ENCODE peak calls at places on chromosomes 2 and 18, in seven cellular contexts. One of them, this sample, is unnamed.

GRCh38 chr2:160294339-160294803 is 94.3 kb upstream of the ITGB6 start:
- DNase-seq in activated T-cell treated with anti-CD3 and anti-CD28 coated beads, Interleukin-2, amount 50 U/mL, for 72 hours: peak; percentile 55
- DNase-seq in AG08396: peak; percentile 27
- DNase-seq in D341Med: no peak
- DNase-seq in NCI-H82: no peak
- DNase-seq in frontal cortex: no peak
- DNase-seq in ELR: peak; percentile 88
- DNase-seq in this sample: no peak

GRCh38 chr2:61582191-61582590 is 44.0 kb upstream of the XPO1 start:
- DNase-seq in D341Med: no peak
- DNase-seq in ELR: no peak
- DNase-seq in NCI-H82: no peak
- DNase-seq in frontal cortex: no peak
- DNase-seq in activated T-cell treated with anti-CD3 and anti-CD28 coated beads, Interleukin-2, amount 50 U/mL, for 72 hours: no peak
- DNase-seq in AG08396: no peak
- DNase-seq in this sample: no peak

GRCh38 chr2:239310401-239311061 is 90.3 kb downstream of the HDAC4 start:
- DNase-seq in D341Med: no peak
- DNase-seq in AG08396: no peak
- DNase-seq in ELR: no peak
- DNase-seq in frontal cortex: no peak
- DNase-seq in activated T-cell treated with anti-CD3 and anti-CD28 coated beads, Interleukin-2, amount 50 U/mL, for 72 hours: no peak
- DNase-seq in NCI-H82: no peak
- DNase-seq in this sample: no peak

GRCh38 chr2:11329759-11330158 is 14.7 kb downstream of the ROCK2 start:
- DNase-seq in activated T-cell treated with anti-CD3 and anti-CD28 coated beads, Interleukin-2, amount 50 U/mL, for 72 hours: no peak
- DNase-seq in frontal cortex: no peak
- DNase-seq in D341Med: no peak
- DNase-seq in AG08396: peak; percentile 26
- DNase-seq in NCI-H82: no peak
- DNase-seq in ELR: peak; percentile 70
- DNase-seq in this sample: no peak

GRCh38 chr2:26648516-26648915 is 7.3 kb upstream of the CIB4 start:
- DNase-seq in D341Med: no peak
- DNase-seq in ELR: no peak
- DNase-seq in activated T-cell treated with anti-CD3 and anti-CD28 coated beads, Interleukin-2, amount 50 U/mL, for 72 hours: no peak
- DNase-seq in AG08396: no peak
- DNase-seq in frontal cortex: no peak
- DNase-seq in NCI-H82: no peak
- DNase-seq in this sample: no peak

GRCh38 chr2:9287400-9288059 is 80.9 kb downstream of the ASAP2 start:
- DNase-seq in activated T-cell treated with anti-CD3 and anti-CD28 coated beads, Interleukin-2, amount 50 U/mL, for 72 hours: no peak
- DNase-seq in frontal cortex: no peak
- DNase-seq in AG08396: peak; percentile 92
- DNase-seq in ELR: peak; percentile 99
- DNase-seq in D341Med: no peak
- DNase-seq in NCI-H82: no peak
- DNase-seq in this sample: peak; percentile 54

GRCh38 chr2:160568861-160569260 is 75.3 kb upstream of the RBMS1 start:
- DNase-seq in AG08396: no peak
- DNase-seq in frontal cortex: no peak
- DNase-seq in D341Med: no peak
- DNase-seq in activated T-cell treated with anti-CD3 and anti-CD28 coated beads, Interleukin-2, amount 50 U/mL, for 72 hours: no peak
- DNase-seq in NCI-H82: no peak
- DNase-seq in ELR: no peak
- DNase-seq in this sample: no peak

GRCh38 chr2:168552450-168552856 is 96.4 kb downstream of the CERS6 start:
- DNase-seq in D341Med: no peak
- DNase-seq in AG08396: no peak
- DNase-seq in activated T-cell treated with anti-CD3 and anti-CD28 coated beads, Interleukin-2, amount 50 U/mL, for 72 hours: no peak
- DNase-seq in frontal cortex: no peak
- DNase-seq in ELR: no peak
- DNase-seq in NCI-H82: no peak
- DNase-seq in this sample: no peak

GRCh38 chr18:50142441-50143120 is 52.4 kb downstream of the MYO5B start:
- DNase-seq in frontal cortex: no peak
- DNase-seq in NCI-H82: no peak
- DNase-seq in activated T-cell treated with anti-CD3 and anti-CD28 coated beads, Interleukin-2, amount 50 U/mL, for 72 hours: no peak
- DNase-seq in AG08396: no peak
- DNase-seq in ELR: no peak
- DNase-seq in D341Med: no peak
- DNase-seq in this sample: no peak

GRCh38 chr2:72204782-72205545 is 57.3 kb upstream of the CYP26B1 start:
- DNase-seq in D341Med: no peak
- DNase-seq in frontal cortex: no peak
- DNase-seq in ELR: no peak
- DNase-seq in activated T-cell treated with anti-CD3 and anti-CD28 coated beads, Interleukin-2, amount 50 U/mL, for 72 hours: no peak
- DNase-seq in AG08396: no peak
- DNase-seq in NCI-H82: no peak
- DNase-seq in this sample: no peak

GRCh38 chr2:112547333-112547732 is 5.1 kb downstream of the POLR1B start:
- DNase-seq in ELR: peak; percentile 4
- DNase-seq in activated T-cell treated with anti-CD3 and anti-CD28 coated beads, Interleukin-2, amount 50 U/mL, for 72 hours: no peak
- DNase-seq in AG08396: peak; percentile 18
- DNase-seq in D341Med: no peak
- DNase-seq in frontal cortex: no peak
- DNase-seq in NCI-H82: no peak
- DNase-seq in this sample: no peak

GRCh38 chr2:27765621-27766286 is 5.8 kb upstream of the MRPL33 start:
- DNase-seq in AG08396: peak; percentile 24
- DNase-seq in D341Med: no peak
- DNase-seq in frontal cortex: no peak
- DNase-seq in activated T-cell treated with anti-CD3 and anti-CD28 coated beads, Interleukin-2, amount 50 U/mL, for 72 hours: peak; percentile 40
- DNase-seq in ELR: no peak
- DNase-seq in NCI-H82: no peak
- DNase-seq in this sample: no peak

GRCh38 chr2:12318427-12319057 is 398.2 kb upstream of the TRIB2 start:
- DNase-seq in frontal cortex: no peak
- DNase-seq in activated T-cell treated with anti-CD3 and anti-CD28 coated beads, Interleukin-2, amount 50 U/mL, for 72 hours: no peak
- DNase-seq in NCI-H82: no peak
- DNase-seq in ELR: peak; percentile 91
- DNase-seq in AG08396: no peak
- DNase-seq in D341Med: no peak
- DNase-seq in this sample: no peak

GRCh38 chr2:114543106-114543806 is 100.8 kb downstream of the DPP10 start:
- DNase-seq in D341Med: no peak
- DNase-seq in activated T-cell treated with anti-CD3 and anti-CD28 coated beads, Interleukin-2, amount 50 U/mL, for 72 hours: no peak
- DNase-seq in frontal cortex: no peak
- DNase-seq in NCI-H82: peak; percentile 19
- DNase-seq in ELR: no peak
- DNase-seq in AG08396: no peak
- DNase-seq in this sample: no peak

GRCh38 chr2:149080964-149081363 is 42.5 kb downstream of the LYPD6B start:
- DNase-seq in NCI-H82: no peak
- DNase-seq in D341Med: no peak
- DNase-seq in ELR: no peak
- DNase-seq in frontal cortex: no peak
- DNase-seq in activated T-cell treated with anti-CD3 and anti-CD28 coated beads, Interleukin-2, amount 50 U/mL, for 72 hours: no peak
- DNase-seq in AG08396: no peak
- DNase-seq in this sample: no peak

GRCh38 chr2:210027608-210028007 is 25.2 kb downstream of the RPE start:
- DNase-seq in AG08396: no peak
- DNase-seq in frontal cortex: no peak
- DNase-seq in NCI-H82: no peak
- DNase-seq in D341Med: no peak
- DNase-seq in ELR: no peak
- DNase-seq in activated T-cell treated with anti-CD3 and anti-CD28 coated beads, Interleukin-2, amount 50 U/mL, for 72 hours: no peak
- DNase-seq in this sample: no peak

GRCh38 chr2:238504181-238504711 is 77.5 kb downstream of the ASB1 start:
- DNase-seq in AG08396: no peak
- DNase-seq in activated T-cell treated with anti-CD3 and anti-CD28 coated beads, Interleukin-2, amount 50 U/mL, for 72 hours: no peak
- DNase-seq in frontal cortex: no peak
- DNase-seq in ELR: no peak
- DNase-seq in D341Med: peak; percentile 28
- DNase-seq in NCI-H82: no peak
- DNase-seq in this sample: no peak

GRCh38 chr18:6270791-6271216 is 143.9 kb downstream of the L3MBTL4 start:
- DNase-seq in frontal cortex: no peak
- DNase-seq in AG08396: no peak
- DNase-seq in NCI-H82: no peak
- DNase-seq in ELR: no peak
- DNase-seq in activated T-cell treated with anti-CD3 and anti-CD28 coated beads, Interleukin-2, amount 50 U/mL, for 72 hours: no peak
- DNase-seq in D341Med: no peak
- DNase-seq in this sample: no peak

GRCh38 chr2:10497797-10498251 is 49.7 kb upstream of the ODC1 start:
- DNase-seq in activated T-cell treated with anti-CD3 and anti-CD28 coated beads, Interleukin-2, amount 50 U/mL, for 72 hours: peak; percentile 57
- DNase-seq in AG08396: peak; percentile 92
- DNase-seq in NCI-H82: peak; percentile 44
- DNase-seq in ELR: peak; percentile 92
- DNase-seq in D341Med: no peak
- DNase-seq in frontal cortex: peak; percentile 26
- DNase-seq in this sample: no peak

GRCh38 chr2:46518848-46519247 is 39.5 kb downstream of the TMEM247 start:
- DNase-seq in NCI-H82: no peak
- DNase-seq in frontal cortex: no peak
- DNase-seq in ELR: no peak
- DNase-seq in activated T-cell treated with anti-CD3 and anti-CD28 coated beads, Interleukin-2, amount 50 U/mL, for 72 hours: no peak
- DNase-seq in D341Med: no peak
- DNase-seq in AG08396: no peak
- DNase-seq in this sample: no peak

GRCh38 chr2:42193722-42194187 is 24.6 kb downstream of the EML4 start:
- DNase-seq in NCI-H82: peak; percentile 52
- DNase-seq in AG08396: no peak
- DNase-seq in D341Med: no peak
- DNase-seq in frontal cortex: no peak
- DNase-seq in activated T-cell treated with anti-CD3 and anti-CD28 coated beads, Interleukin-2, amount 50 U/mL, for 72 hours: no peak
- DNase-seq in ELR: no peak
- DNase-seq in this sample: no peak

GRCh38 chr2:206158563-206159345 is 490 bp downstream of the NDUFS1 start:
- DNase-seq in NCI-H82: peak; percentile 76
- DNase-seq in activated T-cell treated with anti-CD3 and anti-CD28 coated beads, Interleukin-2, amount 50 U/mL, for 72 hours: no peak
- DNase-seq in frontal cortex: no peak
- DNase-seq in ELR: peak; percentile 53
- DNase-seq in D341Med: no peak
- DNase-seq in AG08396: peak; percentile 27
- DNase-seq in this sample: no peak

GRCh38 chr2:161947394-161947793 is 126.6 kb downstream of the DPP4 start:
- DNase-seq in NCI-H82: no peak
- DNase-seq in D341Med: no peak
- DNase-seq in activated T-cell treated with anti-CD3 and anti-CD28 coated beads, Interleukin-2, amount 50 U/mL, for 72 hours: no peak
- DNase-seq in ELR: no peak
- DNase-seq in AG08396: no peak
- DNase-seq in frontal cortex: no peak
- DNase-seq in this sample: no peak

GRCh38 chr2:11744631-11745394 is 1.6 kb upstream of the LPIN1 start:
- DNase-seq in NCI-H82: peak; percentile 80
- DNase-seq in ELR: peak; percentile 54
- DNase-seq in D341Med: no peak
- DNase-seq in frontal cortex: no peak
- DNase-seq in activated T-cell treated with anti-CD3 and anti-CD28 coated beads, Interleukin-2, amount 50 U/mL, for 72 hours: peak; percentile 33
- DNase-seq in AG08396: no peak
- DNase-seq in this sample: no peak

GRCh38 chr2:230849633-230850357 is 14.9 kb upstream of the ITM2C start:
- DNase-seq in activated T-cell treated with anti-CD3 and anti-CD28 coated beads, Interleukin-2, amount 50 U/mL, for 72 hours: peak; percentile 71
- DNase-seq in NCI-H82: no peak
- DNase-seq in D341Med: no peak
- DNase-seq in AG08396: peak; percentile 46
- DNase-seq in ELR: peak; percentile 47
- DNase-seq in frontal cortex: no peak
- DNase-seq in this sample: no peak

GRCh38 chr2:145198555-145198954 is 678.6 kb upstream of the ZEB2 start:
- DNase-seq in frontal cortex: no peak
- DNase-seq in AG08396: no peak
- DNase-seq in ELR: no peak
- DNase-seq in NCI-H82: no peak
- DNase-seq in activated T-cell treated with anti-CD3 and anti-CD28 coated beads, Interleukin-2, amount 50 U/mL, for 72 hours: no peak
- DNase-seq in D341Med: no peak
- DNase-seq in this sample: no peak

This sample was measured in thoracic aorta.